ENCODE peak calls at places on chromosomes 7 and 10, in seven cellular contexts. F, Q, R, V, B, P and T are unnamed samples.

GRCh38 chr10:66925896-66926719 is at the start of gene LRRTM3:
- DNase-seq in Q (peak; percentile 73), F (peak; percentile 74), B (peak; percentile 55), P (peak; percentile 48), R (peak; percentile 86), V (peak; percentile 76), T (peak; percentile 84)

GRCh38 chr7:110336423-110336822 is 754.5 kb upstream of the LRRN3 start:
- DNase-seq in B (no peak), P (no peak), Q (no peak), V (no peak), R (no peak), F (no peak), T (no peak)

GRCh38 chr7:90461216-90461615 is 8.2 kb upstream of the PTTG1IP2 start:
- DNase-seq in Q (peak; percentile 18), F (no peak), P (no peak), V (no peak), B (no peak), R (no peak), T (no peak)

GRCh38 chr7:31022117-31022516 is 30.0 kb upstream of the ADCYAP1R1 start:
- DNase-seq in Q (no peak), R (no peak), B (no peak), V (no peak), P (no peak), F (no peak), T (no peak)

GRCh38 chr7:29254663-29255062 is 60.1 kb downstream of the CHN2 start:
- DNase-seq in B (no peak), R (peak; percentile 68), F (peak; percentile 23), V (no peak), P (peak; percentile 54), Q (no peak), T (no peak)

GRCh38 chr7:21108182-21108581 is 319.7 kb upstream of the SP4 start:
- DNase-seq in Q (no peak), F (no peak), B (no peak), P (no peak), V (no peak), R (peak; percentile 23), T (no peak)

GRCh38 chr7:44309271-44310091 is 15.9 kb downstream of the CAMK2B start:
- DNase-seq in P (peak; percentile 53), B (peak; percentile 65), Q (peak; percentile 32), R (peak; percentile 57), V (peak; percentile 47), F (peak; percentile 59), T (peak; percentile 71)

GRCh38 chr7:138023618-138024333 is 21.9 kb upstream of the CREB3L2 start:
- DNase-seq in B (no peak), R (no peak), F (no peak), Q (no peak), V (no peak), P (no peak), T (no peak)

GRCh38 chr7:84060760-84061261 is 133.8 kb downstream of the SEMA3A start:
- DNase-seq in Q (peak; percentile 55), R (no peak), V (no peak), B (no peak), P (no peak), F (peak; percentile 49), T (no peak)

GRCh38 chr10:87656431-87657072 is 3.1 kb upstream of the PAPSS2 start:
- DNase-seq in F (peak; percentile 69), P (peak; percentile 42), V (peak; percentile 57), Q (peak; percentile 52), B (no peak), R (peak; percentile 77), T (no peak)

GRCh38 chr10:78307576-78307975 is 273.9 kb downstream of the RPS24 start:
- DNase-seq in R (no peak), F (no peak), V (no peak), Q (no peak), P (no peak), B (peak; percentile 23), T (no peak)

GRCh38 chr7:54877683-54878082 is 118.7 kb upstream of the SEC61G start:
- DNase-seq in B (no peak), Q (no peak), R (peak; percentile 52), V (no peak), F (no peak), P (peak; percentile 33), T (no peak)

GRCh38 chr10:75407296-75407715 is 5.7 kb upstream of the ZNF503 start:
- DNase-seq in V (peak; percentile 30), Q (no peak), P (no peak), F (no peak), R (peak; percentile 51), B (peak; percentile 71), T (peak; percentile 56)

GRCh38 chr10:122089343-122090015 is 100.5 kb downstream of the TACC2 start:
- DNase-seq in B (no peak), F (no peak), V (no peak), P (peak; percentile 95), R (no peak), Q (no peak), T (no peak)

GRCh38 chr10:114782666-114783065 is 38.9 kb upstream of the FHIP2A start:
- DNase-seq in P (no peak), R (no peak), V (no peak), Q (no peak), B (no peak), F (no peak), T (no peak)

GRCh38 chr10:21449288-21449966 is 76.1 kb downstream of the SKIDA1 start:
- DNase-seq in P (no peak), Q (no peak), B (no peak), F (no peak), R (peak; percentile 32), V (no peak), T (no peak)
- H3K18ac ChIP-seq in P (no peak overlapping the region), Q (no peak overlapping the region), B (no peak overlapping the region), F (no peak overlapping the region), R (no peak overlapping the region), V (no peak overlapping the region), T (no peak overlapping the region)

GRCh38 chr7:71444130-71444529 is 312.2 kb downstream of the GALNT17 start:
- DNase-seq in Q (no peak), F (no peak), P (no peak), V (no peak), B (no peak), R (no peak), T (no peak)
- H3K18ac ChIP-seq in Q (no peak overlapping the region), F (no peak overlapping the region), P (no peak overlapping the region), V (peak overlapping the region; percentile 3), B (peak overlapping the region; percentile 78), R (no peak overlapping the region), T (peak overlapping the region; percentile 63)

GRCh38 chr10:71359364-71360046 is 37.2 kb upstream of the CDH23 start:
- DNase-seq in P (peak; percentile 49), Q (no peak), R (no peak), B (no peak), V (no peak), F (no peak), T (no peak)

GRCh38 chr10:71365366-71365765 is 31.4 kb upstream of the CDH23 start:
- DNase-seq in B (no peak), V (no peak), F (no peak), P (no peak), Q (no peak), R (no peak), T (no peak)

GRCh38 chr10:71363936-71364335 is 32.8 kb upstream of the CDH23 start:
- DNase-seq in P (no peak), B (no peak), V (no peak), Q (no peak), R (no peak), F (no peak), T (no peak)

GRCh38 chr10:71361581-71361980 is 35.1 kb upstream of the CDH23 start:
- DNase-seq in V (no peak), B (no peak), F (no peak), Q (no peak), P (no peak), R (no peak), T (no peak)

DNA sequence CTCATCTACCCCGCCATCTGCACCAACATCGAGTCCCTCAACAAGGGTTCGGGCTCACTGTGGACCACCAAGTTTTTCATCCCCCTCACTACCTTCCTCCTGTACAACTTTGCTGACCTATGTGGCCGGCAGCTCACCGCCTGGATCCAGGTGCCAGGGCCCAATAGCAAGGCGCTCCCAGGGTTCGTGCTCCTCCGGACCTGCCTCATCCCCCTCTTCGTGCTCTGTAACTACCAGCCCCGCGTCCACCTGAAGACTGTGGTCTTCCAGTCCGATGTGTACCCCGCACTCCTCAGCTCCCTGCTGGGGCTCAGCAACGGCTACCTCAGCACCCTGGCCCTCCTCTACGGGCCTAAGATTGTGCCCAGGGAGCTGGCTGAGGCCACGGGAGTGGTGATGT is 34.6 kb upstream of the CDH23 start:
- DNase-seq in B (no peak), R (no peak), Q (no peak), F (no peak), P (no peak), V (no peak), T (no peak)
- H3K18ac ChIP-seq in B (no peak overlapping the region), R (no peak overlapping the region), Q (no peak overlapping the region), F (no peak overlapping the region), P (no peak overlapping the region), V (no peak overlapping the region), T (no peak overlapping the region)

GRCh38 chr10:125389648-125390047 is 229.3 kb upstream of the CTBP2 start:
- DNase-seq in B (no peak), Q (no peak), P (no peak), R (no peak), F (no peak), V (no peak), T (no peak)
- H3K18ac ChIP-seq in B (no peak overlapping the region), Q (no peak overlapping the region), P (no peak overlapping the region), R (no peak overlapping the region), F (no peak overlapping the region), V (no peak overlapping the region), T (no peak overlapping the region)